ENCODE peak calls at places on chromosome 4, in five cellular contexts. T is A549, W is K562, P is H1, U is HepG2. S is an unnamed sample.

GRCh38 chr4:24236532-24236931 is 346.7 kb upstream of the PPARGC1A start:
- DNase-seq in P (no peak), W (no peak), U (no peak), T (no peak), S (peak)

GRCh38 chr4:137238456-137238855 is 293.8 kb downstream of the PCDH18 start:
- DNase-seq in W (no peak), U (no peak), T (no peak), P (no peak), S (no peak)

GRCh38 chr4:143742834-143743233 is 42.4 kb upstream of the FREM3 start:
- DNase-seq in P (no peak), T (no peak), W (no peak), U (no peak), S (no peak)

GRCh38 chr4:127783026-127783769 is 1.1 kb downstream of the HSPA4L start:
- DNase-seq in P (no peak), W (peak), U (peak), T (peak), S (peak)

GRCh38 chr4:41323706-41324105 is 67.0 kb downstream of the UCHL1 start:
- DNase-seq in W (no peak), T (no peak), U (no peak), P (no peak), S (no peak)

GRCh38 chr4:10701702-10702460 is 17.3 kb upstream of the CLNK start:
- DNase-seq in T (no peak), U (no peak), W (no peak), P (no peak), S (peak)

GRCh38 chr4:142959156-142959555 is 113.1 kb upstream of the INPP4B start:
- DNase-seq in T (no peak), U (no peak), W (no peak), P (no peak), S (no peak)

GRCh38 chr4:92346289-92346688 is 42.5 kb downstream of the GRID2 start:
- DNase-seq in U (no peak), P (no peak), T (no peak), W (no peak), S (no peak)

GRCh38 chr4:120841580-120841979 is 80.9 kb downstream of the PRDM5 start:
- DNase-seq in T (no peak), W (no peak), U (no peak), P (no peak), S (peak)

GRCh38 chr4:139301821-139302611 is at the start of gene NDUFC1:
- DNase-seq in P (no peak), U (peak), T (peak), W (peak), S (peak)

GRCh38 chr4:128840711-128841318 is 31.3 kb downstream of the JADE1 start:
- DNase-seq in T (no peak), U (no peak), W (no peak), P (no peak), S (no peak)

GRCh38 chr4:38674206-38675144 is 10.5 kb downstream of the KLF3 start:
- DNase-seq in P (no peak), T (no peak), U (peak), W (no peak), S (no peak)

GRCh38 chr4:18401435-18401834 is 379.9 kb upstream of the LCORL start:
- DNase-seq in T (no peak), W (no peak), U (no peak), P (no peak), S (no peak)

GRCh38 chr4:780730-781492 is 45.0 kb downstream of the CPLX1 start:
- DNase-seq in U (no peak), P (no peak), W (no peak), T (no peak), S (peak)

GRCh38 chr4:17654701-17655100 is 40.3 kb downstream of the MED28 start:
- DNase-seq in P (no peak), U (no peak), T (no peak), W (no peak), S (no peak)

GRCh38 chr4:825969-826330 is at the start of gene CPLX1:
- DNase-seq in U (no peak), W (peak), T (no peak), P (no peak), S (no peak)

GRCh38 chr4:187767158-187767557 is 228.4 kb upstream of the ZFP42 start:
- DNase-seq in T (no peak), P (no peak), U (no peak), W (no peak), S (no peak)

GRCh38 chr4:98749206-98749605 is 90.8 kb upstream of the TSPAN5 start:
- DNase-seq in P (no peak), W (no peak), T (no peak), U (no peak), S (no peak)

GRCh38 chr4:152044341-152044740 is 283.5 kb upstream of the GATB start:
- DNase-seq in P (no peak), T (no peak), U (no peak), W (no peak), S (peak)

GRCh38 chr4:8089862-8090261 is 68.8 kb downstream of the ABLIM2 start:
- DNase-seq in P (no peak), W (no peak), U (no peak), T (no peak), S (no peak)

GRCh38 chr4:185730387-185730786 is 81.6 kb downstream of the SORBS2 start:
- DNase-seq in T (no peak), U (no peak), W (no peak), P (no peak), S (no peak)

GRCh38 chr4:48369248-48369647 is 27.9 kb downstream of the SLAIN2 start:
- DNase-seq in P (no peak), T (no peak), U (no peak), W (no peak), S (peak)

GRCh38 chr4:48368389-48368788 is 27.1 kb downstream of the SLAIN2 start:
- DNase-seq in P (no peak), T (no peak), U (no peak), W (no peak), S (no peak)

GRCh38 chr4:48367016-48367415 is 25.7 kb downstream of the SLAIN2 start:
- DNase-seq in U (no peak), W (no peak), P (no peak), T (no peak), S (no peak)

GRCh38 chr4:48369771-48370170 is 28.4 kb downstream of the SLAIN2 start:
- DNase-seq in W (no peak), U (no peak), P (no peak), T (no peak), S (no peak)

GRCh38 chr4:48366611-48367010 is 25.3 kb downstream of the SLAIN2 start:
- DNase-seq in P (no peak), U (no peak), T (no peak), W (no peak), S (no peak)
- TF ChIP-seq MAFK in P (no peak), U (no peak), T (no peak), W (no peak), S (no peak)

DNA sequence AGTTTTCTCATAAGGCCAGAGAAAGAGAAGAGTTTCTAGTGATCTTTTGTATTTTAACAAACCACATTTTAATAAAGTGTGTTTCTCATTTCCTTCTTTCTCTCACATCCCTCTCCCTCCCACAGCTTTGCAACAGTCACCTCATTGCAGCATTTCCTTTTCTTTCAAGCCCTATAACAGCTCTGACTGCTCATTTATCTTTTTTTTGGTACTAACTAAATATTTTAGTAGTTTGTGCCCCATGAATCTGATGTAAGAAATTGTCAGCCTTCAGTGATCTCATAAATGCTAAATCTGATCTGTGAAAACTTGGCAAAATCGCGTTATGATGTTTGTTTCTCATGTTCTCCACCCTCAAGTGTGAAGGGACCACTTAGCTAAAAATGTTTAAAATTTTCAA is 258.5 kb upstream of the SLIT2 start:
- DNase-seq in U (no peak), T (no peak), W (no peak), P (no peak), S (no peak)
- TF ChIP-seq MAFK in U (no peak), T (no peak), W (no peak), P (no peak), S (no peak)

GRCh38 chr4:76851375-76851774 is 46.6 kb downstream of the SOWAHB start:
- DNase-seq in P (no peak), W (no peak), U (no peak), T (no peak), S (no peak)
- TF ChIP-seq MAFK in P (no peak), W (no peak), U (no peak), T (no peak), S (no peak)

DNA sequence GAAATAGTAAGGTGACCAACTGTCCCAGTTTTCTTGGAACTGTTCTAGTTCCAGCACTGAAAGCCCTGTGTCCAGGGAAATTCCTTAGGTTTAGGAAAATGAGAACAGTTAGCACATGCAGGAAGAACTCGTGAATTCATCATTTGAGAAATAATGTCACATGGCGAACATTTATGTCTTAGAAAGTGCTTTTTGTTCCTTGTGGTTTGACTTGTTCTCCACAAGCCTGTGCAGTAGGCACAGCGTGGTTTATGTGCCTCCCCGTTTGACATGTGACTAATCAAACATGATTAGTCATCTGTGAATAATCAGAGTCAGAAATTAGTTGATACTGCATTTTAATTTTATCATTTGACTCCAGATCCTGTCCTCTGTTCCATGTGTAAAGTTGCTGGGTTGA is 556.0 kb upstream of the CPEB2 start:
- DNase-seq in W (no peak), T (no peak), U (no peak), P (no peak), S (peak)
- TF ChIP-seq MAFK in W (no peak), T (no peak), U (no peak), P (no peak), S (no peak)

DNA sequence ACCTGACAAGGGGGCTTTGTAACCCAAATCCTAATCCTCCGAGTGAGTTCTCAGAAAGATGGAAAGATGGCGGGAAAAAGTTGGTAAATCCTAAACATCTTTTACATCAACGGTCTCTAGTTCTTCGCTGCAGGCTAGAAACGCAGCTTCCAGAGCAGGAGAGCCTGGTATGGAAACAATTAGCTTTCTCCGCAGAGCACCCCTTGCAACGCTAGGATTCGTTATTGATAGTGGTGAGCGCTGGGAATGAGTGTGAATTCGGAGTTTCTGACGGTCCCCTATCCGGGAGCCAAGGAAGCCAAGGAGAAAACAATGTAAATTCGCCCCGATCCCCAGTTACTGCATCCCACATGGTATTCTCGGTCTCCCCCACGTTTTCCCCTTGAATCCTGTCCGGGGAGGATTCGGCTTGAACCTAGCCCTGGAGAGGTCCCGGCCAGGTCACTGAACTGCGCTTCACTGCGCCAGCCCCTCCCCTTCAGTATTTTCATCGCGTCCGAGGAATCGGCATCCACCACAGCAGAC is 4.7 kb upstream of the NEUROG2 start:
- DNase-seq in T (no peak), U (no peak), P (no peak), W (no peak), S (no peak)
- TF ChIP-seq MAFK in T (no peak), U (no peak), P (no peak), W (no peak), S (no peak)

DNA sequence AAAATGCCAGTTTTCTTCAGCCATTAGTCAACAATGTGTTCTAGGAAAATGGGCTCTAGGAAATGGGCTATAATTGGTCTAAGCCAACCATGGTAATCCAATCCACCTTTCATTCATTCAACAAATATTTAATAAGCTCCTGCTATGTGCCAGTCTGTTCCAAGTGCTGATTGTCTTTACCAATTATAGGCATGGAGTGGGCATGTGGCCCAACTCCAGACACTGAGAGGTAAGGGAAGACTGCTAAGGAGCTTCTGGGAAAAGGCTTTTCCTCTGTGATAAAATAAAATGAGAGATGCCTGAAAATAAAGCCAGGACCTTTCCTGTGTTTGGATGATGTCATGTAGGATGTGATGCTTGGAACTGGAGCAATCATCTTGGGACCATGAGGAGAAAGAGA is 43.3 kb downstream of the HOPX start:
- DNase-seq in P (no peak), W (no peak), T (no peak), U (no peak), S (no peak)
- TF ChIP-seq MAFK in P (no peak), W (no peak), T (no peak), U (no peak), S (no peak)

GRCh38 chr4:72208421-72209075 is 176.7 kb downstream of the NPFFR2 start:
- DNase-seq in P (no peak), W (no peak), U (no peak), T (no peak), S (no peak)
- TF ChIP-seq MAFK in P (no peak), W (no peak), U (no peak), T (no peak), S (no peak)

GRCh38 chr4:82898322-82899243 is 2.0 kb upstream of the THAP9 start:
- DNase-seq in W (no peak), T (peak), P (no peak), U (no peak), S (peak)
- TF ChIP-seq MAFK in W (peak), T (no peak), P (no peak), U (no peak), S (no peak)

DNA sequence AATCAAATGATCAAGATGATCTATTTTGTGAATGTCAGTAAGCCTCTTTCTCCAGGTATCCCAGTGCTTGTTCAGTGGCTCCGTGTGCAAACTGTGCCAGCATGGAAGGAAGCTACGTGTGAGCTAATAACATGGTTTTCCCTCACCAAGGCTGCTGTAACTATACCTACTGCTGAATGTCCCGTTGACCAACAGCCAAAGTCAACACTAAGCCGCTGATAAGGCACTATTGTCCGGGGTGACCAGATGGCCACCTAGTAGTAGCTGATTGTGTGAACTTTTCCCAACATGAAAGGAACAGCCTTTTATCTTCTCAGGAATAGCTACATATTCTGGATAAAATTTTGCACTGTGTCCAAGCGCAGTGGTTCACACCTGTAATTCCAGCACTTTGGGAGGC is 58.0 kb upstream of the ABCG2 start:
- DNase-seq in P (no peak), T (no peak), U (peak), W (no peak), S (no peak)
- TF ChIP-seq MAFK in P (no peak), T (no peak), U (peak), W (no peak), S (no peak)